ENCODE peak calls at places on chromosomes 3 and 15, in seven cellular contexts. One of them, this sample, is unnamed. For H3K9me3, the result is how much of the 10 kb centered on the place peaks cover.

GRCh38 chr15:100247228-100248225 is 94.2 kb downstream of the ADAMTS17 start:
- DNase-seq in HCT116: no peak
- DNase-seq in stomach: no peak
- DNase-seq in breast epithelium: no peak
- DNase-seq in GM12878: no peak
- DNase-seq in H1: no peak
- DNase-seq in suprapubic skin: no peak
- DNase-seq in this sample: no peak

GRCh38 chr3:28308196-28308595 is 40.3 kb upstream of the ZCWPW2 start:
- DNase-seq in HCT116: no peak
- DNase-seq in stomach: no peak
- DNase-seq in breast epithelium: no peak
- DNase-seq in GM12878: no peak
- DNase-seq in H1: no peak
- DNase-seq in suprapubic skin: no peak
- DNase-seq in this sample: no peak

GRCh38 chr15:65008989-65009388 is 19.3 kb upstream of the SPG21 start:
- DNase-seq in HCT116: no peak
- DNase-seq in stomach: no peak
- DNase-seq in breast epithelium: no peak
- DNase-seq in GM12878: no peak
- DNase-seq in H1: no peak
- DNase-seq in suprapubic skin: no peak
- DNase-seq in this sample: no peak

GRCh38 chr3:134483195-134483890 is 2.4 kb downstream of the ANAPC13 start:
- DNase-seq in HCT116: no peak
- DNase-seq in stomach: no peak
- DNase-seq in breast epithelium: no peak
- DNase-seq in GM12878: no peak
- DNase-seq in H1: no peak
- DNase-seq in suprapubic skin: no peak
- DNase-seq in this sample: no peak

GRCh38 chr15:73078722-73079121 is 26.5 kb downstream of the NEO1 start:
- DNase-seq in HCT116: no peak
- DNase-seq in stomach: peak
- DNase-seq in breast epithelium: no peak
- DNase-seq in GM12878: no peak
- DNase-seq in H1: no peak
- DNase-seq in suprapubic skin: no peak
- DNase-seq in this sample: no peak

GRCh38 chr3:71560665-71561064 is 22.9 kb downstream of the FOXP1 start:
- DNase-seq in HCT116: no peak
- DNase-seq in stomach: no peak
- DNase-seq in breast epithelium: no peak
- DNase-seq in GM12878: no peak
- DNase-seq in H1: no peak
- DNase-seq in suprapubic skin: no peak
- DNase-seq in this sample: no peak

GRCh38 chr3:125512135-125512920 is 7.7 kb downstream of the SNX4 start:
- DNase-seq in HCT116: peak
- DNase-seq in stomach: no peak
- DNase-seq in breast epithelium: no peak
- DNase-seq in GM12878: peak
- DNase-seq in H1: no peak
- DNase-seq in suprapubic skin: no peak
- DNase-seq in this sample: no peak

GRCh38 chr3:111917300-111917699 is 58.2 kb downstream of the PHLDB2 start:
- DNase-seq in HCT116: peak
- DNase-seq in stomach: no peak
- DNase-seq in breast epithelium: no peak
- DNase-seq in GM12878: no peak
- DNase-seq in H1: no peak
- DNase-seq in suprapubic skin: no peak
- DNase-seq in this sample: no peak

GRCh38 chr3:128714887-128715496 is 11.0 kb upstream of the RAB7A start:
- DNase-seq in HCT116: no peak
- DNase-seq in stomach: no peak
- DNase-seq in breast epithelium: no peak
- DNase-seq in GM12878: no peak
- DNase-seq in H1: no peak
- DNase-seq in suprapubic skin: no peak
- DNase-seq in this sample: no peak

GRCh38 chr3:113629941-113630340 is 66.5 kb downstream of the USF3 start:
- DNase-seq in HCT116: no peak
- DNase-seq in stomach: no peak
- DNase-seq in breast epithelium: no peak
- DNase-seq in GM12878: no peak
- DNase-seq in H1: no peak
- DNase-seq in suprapubic skin: no peak
- DNase-seq in this sample: no peak

GRCh38 chr3:190586631-190587000 is 72.7 kb downstream of the IL1RAP start:
- DNase-seq in HCT116: peak
- DNase-seq in stomach: no peak
- DNase-seq in breast epithelium: no peak
- DNase-seq in GM12878: no peak
- DNase-seq in H1: no peak
- DNase-seq in suprapubic skin: no peak
- DNase-seq in this sample: no peak

GRCh38 chr15:65290228-65290627 is 3.5 kb upstream of the PARP16 start:
- DNase-seq in HCT116: no peak
- DNase-seq in stomach: no peak
- DNase-seq in breast epithelium: no peak
- DNase-seq in GM12878: no peak
- DNase-seq in H1: no peak
- DNase-seq in suprapubic skin: no peak
- DNase-seq in this sample: no peak

GRCh38 chr15:83919319-83919830 is 265.5 kb downstream of the ADAMTSL3 start:
- DNase-seq in HCT116: no peak
- DNase-seq in stomach: no peak
- DNase-seq in breast epithelium: no peak
- DNase-seq in GM12878: peak
- DNase-seq in H1: no peak
- DNase-seq in suprapubic skin: no peak
- DNase-seq in this sample: no peak

DNA sequence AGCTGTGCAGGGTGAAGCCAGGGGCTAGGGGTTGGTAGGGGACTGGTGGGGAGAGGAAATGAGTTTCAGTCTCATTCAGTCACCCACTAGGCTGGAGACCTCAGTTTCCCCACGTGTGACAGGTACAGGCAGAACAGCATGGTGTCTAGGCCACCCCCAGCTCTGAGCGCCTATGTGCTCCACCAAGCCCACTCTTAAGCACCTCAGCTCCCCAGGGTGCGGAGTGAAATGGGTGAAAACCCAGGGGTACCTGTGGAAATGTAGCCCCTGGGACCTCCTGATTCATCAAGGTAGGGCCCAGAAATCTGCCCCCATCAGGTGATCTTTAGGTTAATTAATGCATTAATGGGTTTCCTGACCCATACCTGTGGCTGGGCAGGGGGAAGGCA is 3.7 kb downstream of the ATP2B2 start:
- DNase-seq in HCT116: no peak
- DNase-seq in stomach: no peak
- DNase-seq in breast epithelium: no peak
- DNase-seq in GM12878: no peak
- DNase-seq in H1: no peak
- DNase-seq in suprapubic skin: no peak
- DNase-seq in this sample: peak
- TF ChIP-seq POLR2AphosphoS5 in HCT116: no peak
- TF ChIP-seq POLR2AphosphoS5 in stomach: no peak
- TF ChIP-seq POLR2AphosphoS5 in breast epithelium: no peak
- TF ChIP-seq POLR2AphosphoS5 in GM12878: no peak
- TF ChIP-seq POLR2AphosphoS5 in H1: no peak
- TF ChIP-seq POLR2AphosphoS5 in suprapubic skin: no peak
- TF ChIP-seq POLR2AphosphoS5 in this sample: no peak

DNA sequence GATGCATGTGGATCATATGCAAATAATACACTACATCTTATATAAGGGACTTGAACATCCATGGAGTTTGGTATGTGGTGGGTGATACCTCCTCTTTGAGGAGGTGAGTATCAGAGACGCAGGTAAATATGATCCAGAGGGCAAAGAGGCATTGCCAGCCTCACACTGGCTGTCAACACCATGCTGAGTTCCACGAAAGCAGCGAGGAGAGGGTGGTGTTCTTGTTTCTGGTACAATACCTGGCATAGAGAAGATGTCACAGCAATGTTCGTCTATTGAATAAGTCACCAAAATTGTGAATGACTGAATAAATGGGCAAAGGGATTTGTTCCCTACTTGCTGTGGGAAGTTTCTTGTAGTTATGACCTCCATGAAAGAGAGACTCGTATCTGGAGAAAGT is 182.2 kb downstream of the SNRPN start:
- DNase-seq in HCT116: no peak
- DNase-seq in stomach: no peak
- DNase-seq in breast epithelium: no peak
- DNase-seq in GM12878: no peak
- DNase-seq in H1: no peak
- DNase-seq in suprapubic skin: no peak
- DNase-seq in this sample: no peak
- H3K9me3 ChIP-seq in HCT116: under half
- H3K9me3 ChIP-seq in stomach: half or more
- H3K9me3 ChIP-seq in breast epithelium: under half
- H3K9me3 ChIP-seq in GM12878: under half
- H3K9me3 ChIP-seq in H1: under half
- H3K9me3 ChIP-seq in suprapubic skin: under half
- H3K9me3 ChIP-seq in this sample: half or more

GRCh38 chr3:24378313-24378712 is 116.3 kb downstream of the THRB start:
- DNase-seq in HCT116: no peak
- DNase-seq in stomach: no peak
- DNase-seq in breast epithelium: no peak
- DNase-seq in GM12878: no peak
- DNase-seq in H1: no peak
- DNase-seq in suprapubic skin: no peak
- DNase-seq in this sample: no peak

GRCh38 chr3:24375947-24376384 is 118.7 kb downstream of the THRB start:
- DNase-seq in HCT116: no peak
- DNase-seq in stomach: peak
- DNase-seq in breast epithelium: no peak
- DNase-seq in GM12878: no peak
- DNase-seq in H1: no peak
- DNase-seq in suprapubic skin: no peak
- DNase-seq in this sample: no peak

GRCh38 chr3:24382647-24383046 is 112.0 kb downstream of the THRB start:
- DNase-seq in HCT116: no peak
- DNase-seq in stomach: no peak
- DNase-seq in breast epithelium: no peak
- DNase-seq in GM12878: no peak
- DNase-seq in H1: no peak
- DNase-seq in suprapubic skin: no peak
- DNase-seq in this sample: no peak

GRCh38 chr3:24377218-24377993 is 117.2 kb downstream of the THRB start:
- DNase-seq in HCT116: no peak
- DNase-seq in stomach: no peak
- DNase-seq in breast epithelium: no peak
- DNase-seq in GM12878: no peak
- DNase-seq in H1: no peak
- DNase-seq in suprapubic skin: peak
- DNase-seq in this sample: no peak

DNA sequence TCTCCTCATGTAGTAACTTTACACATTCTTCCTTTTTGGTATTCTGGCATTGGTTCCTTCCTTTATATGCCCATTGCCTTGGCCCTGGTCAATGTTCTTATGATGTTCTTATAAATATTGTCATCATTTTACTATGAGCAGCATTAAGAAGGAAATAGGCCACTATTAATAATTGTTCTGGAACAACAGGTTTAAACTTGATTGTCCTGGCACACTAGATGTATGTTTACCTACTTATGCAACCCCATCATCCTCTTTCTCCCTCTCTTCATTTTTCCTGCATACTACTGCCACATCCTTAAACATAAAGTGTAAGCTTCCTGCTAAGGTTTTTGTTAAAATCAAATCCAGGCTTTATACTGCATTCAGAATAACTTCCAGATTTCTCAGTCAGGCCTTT is 114.7 kb downstream of the THRB start:
- DNase-seq in HCT116: no peak
- DNase-seq in stomach: no peak
- DNase-seq in breast epithelium: no peak
- DNase-seq in GM12878: no peak
- DNase-seq in H1: no peak
- DNase-seq in suprapubic skin: no peak
- DNase-seq in this sample: no peak
- TF ChIP-seq POLR2AphosphoS5 in HCT116: no peak
- TF ChIP-seq POLR2AphosphoS5 in stomach: no peak
- TF ChIP-seq POLR2AphosphoS5 in breast epithelium: no peak
- TF ChIP-seq POLR2AphosphoS5 in GM12878: no peak
- TF ChIP-seq POLR2AphosphoS5 in H1: no peak
- TF ChIP-seq POLR2AphosphoS5 in suprapubic skin: no peak
- TF ChIP-seq POLR2AphosphoS5 in this sample: no peak

GRCh38 chr3:364287-364686 is 167.7 kb downstream of the CHL1 start:
- DNase-seq in HCT116: no peak
- DNase-seq in stomach: no peak
- DNase-seq in breast epithelium: no peak
- DNase-seq in GM12878: no peak
- DNase-seq in H1: no peak
- DNase-seq in suprapubic skin: no peak
- DNase-seq in this sample: no peak

GRCh38 chr3:365268-365667 is 168.7 kb downstream of the CHL1 start:
- DNase-seq in HCT116: no peak
- DNase-seq in stomach: no peak
- DNase-seq in breast epithelium: no peak
- DNase-seq in GM12878: no peak
- DNase-seq in H1: no peak
- DNase-seq in suprapubic skin: no peak
- DNase-seq in this sample: no peak

GRCh38 chr3:359672-360071 is 163.1 kb downstream of the CHL1 start:
- DNase-seq in HCT116: no peak
- DNase-seq in stomach: no peak
- DNase-seq in breast epithelium: no peak
- DNase-seq in GM12878: no peak
- DNase-seq in H1: no peak
- DNase-seq in suprapubic skin: no peak
- DNase-seq in this sample: no peak

GRCh38 chr3:356947-357346 is 160.4 kb downstream of the CHL1 start:
- DNase-seq in HCT116: no peak
- DNase-seq in stomach: no peak
- DNase-seq in breast epithelium: no peak
- DNase-seq in GM12878: no peak
- DNase-seq in H1: no peak
- DNase-seq in suprapubic skin: no peak
- DNase-seq in this sample: no peak

GRCh38 chr3:362939-363338 is 166.4 kb downstream of the CHL1 start:
- DNase-seq in HCT116: no peak
- DNase-seq in stomach: no peak
- DNase-seq in breast epithelium: no peak
- DNase-seq in GM12878: no peak
- DNase-seq in H1: no peak
- DNase-seq in suprapubic skin: no peak
- DNase-seq in this sample: no peak
- H3K9me3 ChIP-seq in HCT116: under half
- H3K9me3 ChIP-seq in stomach: under half
- H3K9me3 ChIP-seq in breast epithelium: under half
- H3K9me3 ChIP-seq in GM12878: under half
- H3K9me3 ChIP-seq in H1: under half
- H3K9me3 ChIP-seq in suprapubic skin: under half
- H3K9me3 ChIP-seq in this sample: under half

GRCh38 chr3:46406786-46407611 is at the start of the genes CCR5AS and CCRL2:
- DNase-seq in HCT116: no peak
- DNase-seq in stomach: peak
- DNase-seq in breast epithelium: no peak
- DNase-seq in GM12878: no peak
- DNase-seq in H1: no peak
- DNase-seq in suprapubic skin: no peak
- DNase-seq in this sample: peak
- TF ChIP-seq POLR2AphosphoS5 in HCT116: no peak
- TF ChIP-seq POLR2AphosphoS5 in stomach: peak
- TF ChIP-seq POLR2AphosphoS5 in breast epithelium: no peak
- TF ChIP-seq POLR2AphosphoS5 in GM12878: no peak
- TF ChIP-seq POLR2AphosphoS5 in H1: no peak
- TF ChIP-seq POLR2AphosphoS5 in suprapubic skin: no peak
- TF ChIP-seq POLR2AphosphoS5 in this sample: peak

GRCh38 chr3:5543047-5543446 is 355.5 kb downstream of the EDEM1 start:
- DNase-seq in HCT116: no peak
- DNase-seq in stomach: no peak
- DNase-seq in breast epithelium: no peak
- DNase-seq in GM12878: no peak
- DNase-seq in H1: no peak
- DNase-seq in suprapubic skin: no peak
- DNase-seq in this sample: no peak
- H3K9me3 ChIP-seq in HCT116: under half
- H3K9me3 ChIP-seq in stomach: under half
- H3K9me3 ChIP-seq in breast epithelium: under half
- H3K9me3 ChIP-seq in GM12878: under half
- H3K9me3 ChIP-seq in H1: under half
- H3K9me3 ChIP-seq in suprapubic skin: under half
- H3K9me3 ChIP-seq in this sample: under half